ENCODE peak calls at places on chromosome 2, in four cellular contexts. I, W, P and J are unnamed samples.

GRCh38 chr2:85999131-85999831 is 106.4 kb downstream of the POLR1A start:
- DNase-seq in I (peak), W (no peak), P (peak), J (peak)

GRCh38 chr2:128643221-128644065 is 324.8 kb upstream of the HS6ST1 start:
- DNase-seq in I (no peak), W (peak), P (no peak), J (no peak)

GRCh38 chr2:73983322-73984202 is 1.1 kb upstream of the TET3 start:
- DNase-seq in I (no peak), W (peak), P (peak), J (no peak)

GRCh38 chr2:223613017-223613950 is 11.1 kb upstream of the SCG2 start:
- DNase-seq in I (peak), W (peak), P (no peak), J (no peak)

GRCh38 chr2:133062174-133062573 is 392.2 kb upstream of the LYPD1 start:
- DNase-seq in I (no peak), W (no peak), P (no peak), J (no peak)

GRCh38 chr2:162636206-162636728 is 202.3 kb downstream of the KCNH7 start:
- DNase-seq in I (no peak), W (no peak), P (no peak), J (no peak)

GRCh38 chr2:127968610-127969339 is 59.1 kb downstream of the SAP130 start:
- DNase-seq in I (no peak), W (no peak), P (no peak), J (no peak)

GRCh38 chr2:140624188-140624587 is 1506.6 kb downstream of the LRP1B start:
- DNase-seq in I (no peak), W (no peak), P (no peak), J (no peak)

GRCh38 chr2:212711851-212712250 is 173.2 kb upstream of the ERBB4 start:
- DNase-seq in I (peak), W (no peak), P (no peak), J (no peak)

GRCh38 chr2:186771395-186771794 is 77.5 kb downstream of the FAM171B start:
- DNase-seq in I (no peak), W (no peak), P (no peak), J (no peak)

GRCh38 chr2:207163815-207164747 is 1.7 kb downstream of the KLF7 start:
- DNase-seq in I (peak), W (peak), P (peak), J (no peak)

GRCh38 chr2:164203131-164203530 is 418.2 kb downstream of the GRB14 start:
- DNase-seq in I (no peak), W (no peak), P (no peak), J (no peak)

GRCh38 chr2:20622731-20623130 is 28.2 kb downstream of the HS1BP3 start:
- DNase-seq in I (no peak), W (peak), P (no peak), J (no peak)

GRCh38 chr2:106147159-106147558 is 46.9 kb downstream of the UXS1 start:
- DNase-seq in I (peak), W (no peak), P (no peak), J (no peak)

GRCh38 chr2:38620282-38620977 is 17.7 kb upstream of the HNRNPLL start:
- DNase-seq in I (peak), W (no peak), P (no peak), J (no peak)

DNA sequence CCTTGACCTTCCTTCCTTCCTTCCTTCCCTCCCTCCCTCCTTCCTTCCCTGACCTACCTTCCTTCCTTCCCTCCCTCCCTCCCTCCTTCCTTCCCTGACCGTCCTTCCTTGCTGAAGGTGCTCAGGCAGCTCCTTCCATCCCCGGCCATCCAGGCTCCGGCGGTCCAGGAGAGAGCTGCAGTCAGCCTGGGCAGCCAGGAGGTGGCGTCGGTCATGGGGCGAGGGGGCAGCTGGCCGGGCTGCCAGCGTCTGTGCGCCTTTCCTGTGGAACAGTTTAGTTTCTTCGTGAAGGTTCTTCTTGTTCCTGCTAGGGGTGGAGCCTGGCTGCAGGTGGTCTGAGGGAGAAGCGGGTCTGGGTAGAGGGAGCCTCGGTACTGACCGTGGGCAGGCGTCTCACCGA is 15.7 kb downstream of the GPR35 start:
- DNase-seq in I (peak), W (peak), P (no peak), J (no peak)
- TF ChIP-seq CTCF in I (peak), W (peak), P (peak), J (no peak)

DNA sequence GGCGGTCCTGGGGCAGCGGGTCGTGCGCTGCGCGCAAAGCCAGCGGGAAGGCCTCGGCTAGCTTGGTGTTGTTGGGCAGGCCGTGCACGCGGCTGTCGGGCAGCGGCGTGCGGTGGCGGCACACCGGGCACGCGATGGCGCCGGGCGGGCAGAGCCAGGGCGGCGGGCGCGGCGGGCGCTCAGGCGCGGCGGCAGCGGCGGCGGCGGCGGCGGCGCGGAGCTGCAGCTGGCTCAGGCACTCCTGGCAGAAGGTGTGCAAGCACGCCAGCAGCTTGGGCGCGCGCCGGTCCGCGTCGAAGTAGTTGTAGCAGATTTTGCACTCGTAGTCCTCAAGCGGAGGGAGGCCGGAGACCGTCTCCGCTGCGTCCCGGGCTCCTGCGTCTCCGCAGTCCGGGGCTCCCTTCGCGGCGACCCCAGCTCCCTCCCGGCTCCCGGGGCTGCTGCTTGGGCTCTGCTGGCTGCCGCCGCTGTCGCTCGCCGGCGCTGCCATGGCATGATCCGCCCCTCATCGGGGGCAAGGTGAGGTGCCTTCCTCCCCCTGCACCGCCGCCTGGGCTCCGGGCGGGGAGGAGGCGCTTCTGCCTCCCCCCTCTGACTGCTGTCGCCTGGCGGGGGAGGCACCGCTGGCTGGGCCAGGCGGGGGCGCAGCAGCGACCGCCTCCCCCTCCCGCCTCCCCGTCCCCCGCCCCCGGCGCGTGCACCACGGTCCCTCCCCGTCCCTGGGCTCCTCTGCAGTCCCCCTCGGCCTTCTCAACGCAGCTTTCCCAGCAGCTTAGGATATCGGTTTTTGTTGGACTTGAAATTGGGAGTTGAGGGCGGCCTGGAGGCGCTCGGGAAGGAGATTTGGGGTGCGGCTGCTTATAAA is 21.0 kb upstream of the PAX3 start:
- DNase-seq in I (no peak), W (peak), P (peak), J (peak)
- TF ChIP-seq CTCF in I (no peak), W (no peak), P (no peak), J (peak)

DNA sequence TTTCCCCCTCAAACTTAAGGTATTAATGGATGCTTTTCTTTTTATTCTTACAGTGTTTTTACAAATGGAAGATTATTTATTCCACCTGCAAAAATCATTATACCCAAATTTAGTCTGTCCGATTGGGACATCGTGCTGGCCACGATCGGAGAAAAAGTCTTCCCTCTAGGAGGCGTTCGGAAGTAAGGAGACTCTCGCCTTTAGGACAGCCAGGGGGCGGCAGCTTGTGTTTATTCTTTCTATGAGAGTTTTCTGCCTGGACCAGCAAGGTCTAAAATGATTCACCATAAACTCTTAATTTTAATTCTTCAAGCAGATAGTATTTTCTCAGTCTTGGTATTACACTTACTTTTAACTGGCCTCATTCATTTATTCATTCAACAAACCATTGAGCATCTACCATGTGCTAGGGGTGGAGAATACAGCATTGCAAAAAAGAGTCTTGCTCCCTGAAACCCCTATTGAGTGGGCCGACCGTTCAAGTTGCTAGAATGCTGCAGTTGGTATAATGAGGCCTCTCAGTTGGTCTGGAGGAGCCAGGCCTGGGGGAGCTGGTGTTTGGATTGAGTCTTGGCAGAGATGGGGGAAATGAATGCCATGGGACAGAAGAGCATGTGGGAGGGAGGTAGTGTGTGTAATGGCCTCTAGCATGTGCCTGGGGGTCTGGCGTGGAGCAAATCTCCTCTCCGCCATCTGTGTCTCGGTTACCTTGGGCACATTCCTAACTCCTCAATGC is 38.7 kb downstream of the DCDC2C start:
- DNase-seq in I (no peak), W (no peak), P (no peak), J (no peak)
- TF ChIP-seq CTCF in I (no peak), W (no peak), P (no peak), J (no peak)

DNA sequence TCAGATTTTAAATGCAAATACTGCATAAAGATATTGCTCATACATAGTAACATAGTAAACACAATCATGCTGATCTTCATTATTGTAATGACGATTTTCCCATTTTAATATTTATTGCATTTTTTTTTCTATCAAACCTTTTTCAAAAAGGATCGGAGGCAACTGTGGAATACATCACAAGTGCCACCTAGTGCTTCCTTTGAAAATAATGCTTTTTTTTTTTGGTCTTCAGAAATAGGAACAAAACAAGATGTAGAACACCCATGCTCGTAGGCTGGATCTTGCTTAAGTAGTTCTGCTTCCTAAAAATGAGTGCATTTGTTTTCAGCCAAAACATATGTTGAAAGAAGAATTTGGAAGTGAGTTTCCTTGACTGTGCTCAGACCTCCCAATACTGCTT is 35.7 kb upstream of the GPR155 start:
- DNase-seq in I (peak), W (no peak), P (peak), J (peak)
- TF ChIP-seq CTCF in I (peak), W (peak), P (peak), J (no peak)